ENCODE peak calls at places on chromosomes 1 and 21, in four cellular contexts. One of them, this sample, is unnamed.

GRCh38 chr1:234861024-234861620 is 251.1 kb upstream of the IRF2BP2 start:
- DNase-seq in GF-D8: no peak
- DNase-seq in stimulated activated CD4-positive, alpha-beta T cell treated with anti-CD3 and anti-CD28 coated beads, Interleukin-4, amount 100 ng/mL, for 24 hours: no peak
- DNase-seq in Caki2: no peak
- DNase-seq in this sample: no peak

GRCh38 chr1:111878649-111879048 is 110.8 kb downstream of the KCND3 start:
- DNase-seq in stimulated activated CD4-positive, alpha-beta T cell treated with anti-CD3 and anti-CD28 coated beads, Interleukin-4, amount 100 ng/mL, for 24 hours: no peak
- DNase-seq in Caki2: peak
- DNase-seq in GF-D8: no peak
- DNase-seq in this sample: no peak

GRCh38 chr1:239706245-239706892 is 320.0 kb downstream of the CHRM3 start:
- DNase-seq in stimulated activated CD4-positive, alpha-beta T cell treated with anti-CD3 and anti-CD28 coated beads, Interleukin-4, amount 100 ng/mL, for 24 hours: no peak
- DNase-seq in GF-D8: no peak
- DNase-seq in Caki2: no peak
- DNase-seq in this sample: no peak

GRCh38 chr1:31897534-31898100 is 40.6 kb downstream of the PTP4A2 start:
- DNase-seq in GF-D8: no peak
- DNase-seq in stimulated activated CD4-positive, alpha-beta T cell treated with anti-CD3 and anti-CD28 coated beads, Interleukin-4, amount 100 ng/mL, for 24 hours: no peak
- DNase-seq in Caki2: no peak
- DNase-seq in this sample: no peak

GRCh38 chr1:146036990-146037646 is 15.6 kb upstream of the HJV start:
- DNase-seq in GF-D8: peak
- DNase-seq in stimulated activated CD4-positive, alpha-beta T cell treated with anti-CD3 and anti-CD28 coated beads, Interleukin-4, amount 100 ng/mL, for 24 hours: peak
- DNase-seq in Caki2: peak
- DNase-seq in this sample: peak

GRCh38 chr1:107454786-107455185 is 313.9 kb downstream of the NTNG1 start:
- DNase-seq in Caki2: no peak
- DNase-seq in stimulated activated CD4-positive, alpha-beta T cell treated with anti-CD3 and anti-CD28 coated beads, Interleukin-4, amount 100 ng/mL, for 24 hours: no peak
- DNase-seq in GF-D8: no peak
- DNase-seq in this sample: no peak

GRCh38 chr1:246074421-246074820 is 432.7 kb downstream of the SMYD3 start:
- DNase-seq in stimulated activated CD4-positive, alpha-beta T cell treated with anti-CD3 and anti-CD28 coated beads, Interleukin-4, amount 100 ng/mL, for 24 hours: no peak
- DNase-seq in GF-D8: no peak
- DNase-seq in Caki2: no peak
- DNase-seq in this sample: no peak

GRCh38 chr1:119549719-119550141 is 42.7 kb downstream of the HSD3B1 start:
- DNase-seq in stimulated activated CD4-positive, alpha-beta T cell treated with anti-CD3 and anti-CD28 coated beads, Interleukin-4, amount 100 ng/mL, for 24 hours: peak
- DNase-seq in GF-D8: no peak
- DNase-seq in Caki2: peak
- DNase-seq in this sample: peak

GRCh38 chr1:3749512-3749911 is 2.7 kb upstream of the CCDC27 start:
- DNase-seq in GF-D8: no peak
- DNase-seq in stimulated activated CD4-positive, alpha-beta T cell treated with anti-CD3 and anti-CD28 coated beads, Interleukin-4, amount 100 ng/mL, for 24 hours: no peak
- DNase-seq in Caki2: no peak
- DNase-seq in this sample: no peak

GRCh38 chr1:14822493-14822892 is 224.0 kb downstream of the KAZN start:
- DNase-seq in Caki2: no peak
- DNase-seq in stimulated activated CD4-positive, alpha-beta T cell treated with anti-CD3 and anti-CD28 coated beads, Interleukin-4, amount 100 ng/mL, for 24 hours: no peak
- DNase-seq in GF-D8: no peak
- DNase-seq in this sample: no peak

GRCh38 chr1:175169305-175170018 is 23.1 kb downstream of the KIAA0040 start:
- DNase-seq in stimulated activated CD4-positive, alpha-beta T cell treated with anti-CD3 and anti-CD28 coated beads, Interleukin-4, amount 100 ng/mL, for 24 hours: no peak
- DNase-seq in GF-D8: no peak
- DNase-seq in Caki2: no peak
- DNase-seq in this sample: no peak

GRCh38 chr21:29102791-29103257 is 27.6 kb upstream of the MAP3K7CL start:
- DNase-seq in GF-D8: no peak
- DNase-seq in stimulated activated CD4-positive, alpha-beta T cell treated with anti-CD3 and anti-CD28 coated beads, Interleukin-4, amount 100 ng/mL, for 24 hours: no peak
- DNase-seq in Caki2: no peak
- DNase-seq in this sample: no peak